ENCODE peak calls at places on chromosomes 4 and X, in eight cellular contexts. One of them, this sample, is unnamed.
A peak's percentile ranks its signal among the peaks of the same experiment; 100 is the strongest.

GRCh38 chrX:130893356-130894085 is 9.5 kb downstream of the ENOX2 start:
- DNase-seq in Daoy: no peak
- DNase-seq in cardiac fibroblast: peak; percentile 74
- DNase-seq in NCI-H1105: no peak
- DNase-seq in NCI-H1436 treated with DMSO at 0.1 percent for 48 hours: no peak
- DNase-seq in NCI-H2171 treated with DMSO at 0.1 percent for 48 hours: no peak
- DNase-seq in stimulated activated CD8-positive, alpha-beta memory T cell treated with anti-CD3 and anti-CD28 coated beads, Interleukin-7, amount 100 ng/mL, for 1 hour: no peak
- DNase-seq in H9: no peak
- DNase-seq in this sample: no peak

GRCh38 chr4:183295711-183296110 is 24.4 kb downstream of the CLDN22 start:
- DNase-seq in Daoy: no peak
- DNase-seq in cardiac fibroblast: no peak
- DNase-seq in NCI-H1105: no peak
- DNase-seq in NCI-H1436 treated with DMSO at 0.1 percent for 48 hours: no peak
- DNase-seq in NCI-H2171 treated with DMSO at 0.1 percent for 48 hours: no peak
- DNase-seq in stimulated activated CD8-positive, alpha-beta memory T cell treated with anti-CD3 and anti-CD28 coated beads, Interleukin-7, amount 100 ng/mL, for 1 hour: no peak
- DNase-seq in H9: no peak
- DNase-seq in this sample: no peak

GRCh38 chrX:153763989-153764755 is at the start of gene PLXNB3:
- DNase-seq in Daoy: peak; percentile 80
- DNase-seq in cardiac fibroblast: peak; percentile 74
- DNase-seq in NCI-H1105: peak; percentile 91
- DNase-seq in NCI-H1436 treated with DMSO at 0.1 percent for 48 hours: peak; percentile 68
- DNase-seq in NCI-H2171 treated with DMSO at 0.1 percent for 48 hours: peak; percentile 71
- DNase-seq in stimulated activated CD8-positive, alpha-beta memory T cell treated with anti-CD3 and anti-CD28 coated beads, Interleukin-7, amount 100 ng/mL, for 1 hour: peak; percentile 57
- DNase-seq in H9: peak; percentile 80
- DNase-seq in this sample: peak; percentile 77

GRCh38 chr4:4930677-4931076 is 71.2 kb downstream of the MSX1 start:
- DNase-seq in Daoy: no peak
- DNase-seq in cardiac fibroblast: no peak
- DNase-seq in NCI-H1105: no peak
- DNase-seq in NCI-H1436 treated with DMSO at 0.1 percent for 48 hours: no peak
- DNase-seq in NCI-H2171 treated with DMSO at 0.1 percent for 48 hours: no peak
- DNase-seq in stimulated activated CD8-positive, alpha-beta memory T cell treated with anti-CD3 and anti-CD28 coated beads, Interleukin-7, amount 100 ng/mL, for 1 hour: no peak
- DNase-seq in H9: no peak
- DNase-seq in this sample: no peak

GRCh38 chr4:121777625-121778024 is 12.7 kb upstream of the SMIM43 start:
- DNase-seq in Daoy: peak; percentile 15
- DNase-seq in cardiac fibroblast: no peak
- DNase-seq in NCI-H1105: no peak
- DNase-seq in NCI-H1436 treated with DMSO at 0.1 percent for 48 hours: no peak
- DNase-seq in NCI-H2171 treated with DMSO at 0.1 percent for 48 hours: no peak
- DNase-seq in stimulated activated CD8-positive, alpha-beta memory T cell treated with anti-CD3 and anti-CD28 coated beads, Interleukin-7, amount 100 ng/mL, for 1 hour: no peak
- DNase-seq in H9: no peak
- DNase-seq in this sample: no peak

GRCh38 chr4:102594000-102594399 is 92.8 kb downstream of the NFKB1 start:
- DNase-seq in Daoy: no peak
- DNase-seq in cardiac fibroblast: no peak
- DNase-seq in NCI-H1105: no peak
- DNase-seq in NCI-H1436 treated with DMSO at 0.1 percent for 48 hours: no peak
- DNase-seq in NCI-H2171 treated with DMSO at 0.1 percent for 48 hours: no peak
- DNase-seq in stimulated activated CD8-positive, alpha-beta memory T cell treated with anti-CD3 and anti-CD28 coated beads, Interleukin-7, amount 100 ng/mL, for 1 hour: no peak
- DNase-seq in H9: no peak
- DNase-seq in this sample: no peak

GRCh38 chr4:5500165-5500564 is 208.2 kb downstream of the EVC2 start:
- DNase-seq in Daoy: peak; percentile 17
- DNase-seq in cardiac fibroblast: no peak
- DNase-seq in NCI-H1105: no peak
- DNase-seq in NCI-H1436 treated with DMSO at 0.1 percent for 48 hours: no peak
- DNase-seq in NCI-H2171 treated with DMSO at 0.1 percent for 48 hours: no peak
- DNase-seq in stimulated activated CD8-positive, alpha-beta memory T cell treated with anti-CD3 and anti-CD28 coated beads, Interleukin-7, amount 100 ng/mL, for 1 hour: no peak
- DNase-seq in H9: no peak
- DNase-seq in this sample: no peak

GRCh38 chr4:138680251-138680650 is 335.3 kb upstream of the NOCT start:
- DNase-seq in Daoy: no peak
- DNase-seq in cardiac fibroblast: no peak
- DNase-seq in NCI-H1105: no peak
- DNase-seq in NCI-H1436 treated with DMSO at 0.1 percent for 48 hours: no peak
- DNase-seq in NCI-H2171 treated with DMSO at 0.1 percent for 48 hours: no peak
- DNase-seq in stimulated activated CD8-positive, alpha-beta memory T cell treated with anti-CD3 and anti-CD28 coated beads, Interleukin-7, amount 100 ng/mL, for 1 hour: no peak
- DNase-seq in H9: no peak
- DNase-seq in this sample: no peak

GRCh38 chr4:111512081-111512774 is 633.0 kb upstream of the FAM241A start:
- DNase-seq in Daoy: peak; percentile 41
- DNase-seq in cardiac fibroblast: peak; percentile 84
- DNase-seq in NCI-H1105: no peak
- DNase-seq in NCI-H1436 treated with DMSO at 0.1 percent for 48 hours: no peak
- DNase-seq in NCI-H2171 treated with DMSO at 0.1 percent for 48 hours: no peak
- DNase-seq in stimulated activated CD8-positive, alpha-beta memory T cell treated with anti-CD3 and anti-CD28 coated beads, Interleukin-7, amount 100 ng/mL, for 1 hour: no peak
- DNase-seq in H9: no peak
- DNase-seq in this sample: peak; percentile 20

GRCh38 chrX:32448320-32448719 is 763.0 kb downstream of the DMD start:
- DNase-seq in Daoy: peak; percentile 21
- DNase-seq in cardiac fibroblast: peak; percentile 2
- DNase-seq in NCI-H1105: no peak
- DNase-seq in NCI-H1436 treated with DMSO at 0.1 percent for 48 hours: no peak
- DNase-seq in NCI-H2171 treated with DMSO at 0.1 percent for 48 hours: no peak
- DNase-seq in stimulated activated CD8-positive, alpha-beta memory T cell treated with anti-CD3 and anti-CD28 coated beads, Interleukin-7, amount 100 ng/mL, for 1 hour: no peak
- DNase-seq in H9: no peak
- DNase-seq in this sample: no peak

GRCh38 chr4:141702472-141703182 is 66.2 kb downstream of the IL15 start:
- DNase-seq in Daoy: no peak
- DNase-seq in cardiac fibroblast: peak; percentile 43
- DNase-seq in NCI-H1105: no peak
- DNase-seq in NCI-H1436 treated with DMSO at 0.1 percent for 48 hours: no peak
- DNase-seq in NCI-H2171 treated with DMSO at 0.1 percent for 48 hours: no peak
- DNase-seq in stimulated activated CD8-positive, alpha-beta memory T cell treated with anti-CD3 and anti-CD28 coated beads, Interleukin-7, amount 100 ng/mL, for 1 hour: no peak
- DNase-seq in H9: peak; percentile 64
- DNase-seq in this sample: no peak

GRCh38 chr4:52868138-52868537 is 6.0 kb downstream of the RASL11B start:
- DNase-seq in Daoy: no peak
- DNase-seq in cardiac fibroblast: no peak
- DNase-seq in NCI-H1105: no peak
- DNase-seq in NCI-H1436 treated with DMSO at 0.1 percent for 48 hours: no peak
- DNase-seq in NCI-H2171 treated with DMSO at 0.1 percent for 48 hours: peak; percentile 3
- DNase-seq in stimulated activated CD8-positive, alpha-beta memory T cell treated with anti-CD3 and anti-CD28 coated beads, Interleukin-7, amount 100 ng/mL, for 1 hour: no peak
- DNase-seq in H9: peak; percentile 76
- DNase-seq in this sample: no peak

GRCh38 chr4:15378055-15378454 is 49.8 kb upstream of the C1QTNF7 start:
- DNase-seq in Daoy: peak; percentile 40
- DNase-seq in cardiac fibroblast: peak; percentile 27
- DNase-seq in NCI-H1105: no peak
- DNase-seq in NCI-H1436 treated with DMSO at 0.1 percent for 48 hours: no peak
- DNase-seq in NCI-H2171 treated with DMSO at 0.1 percent for 48 hours: no peak
- DNase-seq in stimulated activated CD8-positive, alpha-beta memory T cell treated with anti-CD3 and anti-CD28 coated beads, Interleukin-7, amount 100 ng/mL, for 1 hour: no peak
- DNase-seq in H9: no peak
- DNase-seq in this sample: no peak

GRCh38 chr4:19224820-19225219 is 1026.9 kb upstream of the SLIT2 start:
- DNase-seq in Daoy: no peak
- DNase-seq in cardiac fibroblast: peak; percentile 60
- DNase-seq in NCI-H1105: no peak
- DNase-seq in NCI-H1436 treated with DMSO at 0.1 percent for 48 hours: no peak
- DNase-seq in NCI-H2171 treated with DMSO at 0.1 percent for 48 hours: peak; percentile 36
- DNase-seq in stimulated activated CD8-positive, alpha-beta memory T cell treated with anti-CD3 and anti-CD28 coated beads, Interleukin-7, amount 100 ng/mL, for 1 hour: no peak
- DNase-seq in H9: no peak
- DNase-seq in this sample: no peak

GRCh38 chrX:155768036-155768769 is 112.9 kb upstream of the VAMP7 start:
- DNase-seq in Daoy: peak; percentile 10
- DNase-seq in cardiac fibroblast: peak; percentile 9
- DNase-seq in NCI-H1105: no peak
- DNase-seq in NCI-H1436 treated with DMSO at 0.1 percent for 48 hours: no peak
- DNase-seq in NCI-H2171 treated with DMSO at 0.1 percent for 48 hours: no peak
- DNase-seq in stimulated activated CD8-positive, alpha-beta memory T cell treated with anti-CD3 and anti-CD28 coated beads, Interleukin-7, amount 100 ng/mL, for 1 hour: no peak
- DNase-seq in H9: no peak
- DNase-seq in this sample: no peak

GRCh38 chr4:52964561-52964960 is 102.4 kb downstream of the RASL11B start:
- DNase-seq in Daoy: no peak
- DNase-seq in cardiac fibroblast: no peak
- DNase-seq in NCI-H1105: no peak
- DNase-seq in NCI-H1436 treated with DMSO at 0.1 percent for 48 hours: no peak
- DNase-seq in NCI-H2171 treated with DMSO at 0.1 percent for 48 hours: no peak
- DNase-seq in stimulated activated CD8-positive, alpha-beta memory T cell treated with anti-CD3 and anti-CD28 coated beads, Interleukin-7, amount 100 ng/mL, for 1 hour: no peak
- DNase-seq in H9: no peak
- DNase-seq in this sample: no peak

GRCh38 chr4:147498031-147498700 is 17.3 kb downstream of the EDNRA start:
- DNase-seq in Daoy: no peak
- DNase-seq in cardiac fibroblast: peak; percentile 71
- DNase-seq in NCI-H1105: no peak
- DNase-seq in NCI-H1436 treated with DMSO at 0.1 percent for 48 hours: no peak
- DNase-seq in NCI-H2171 treated with DMSO at 0.1 percent for 48 hours: no peak
- DNase-seq in stimulated activated CD8-positive, alpha-beta memory T cell treated with anti-CD3 and anti-CD28 coated beads, Interleukin-7, amount 100 ng/mL, for 1 hour: no peak
- DNase-seq in H9: no peak
- DNase-seq in this sample: peak; percentile 27

GRCh38 chrX:120840826-120841225 is 34.8 kb downstream of the CT47B1 start:
- DNase-seq in Daoy: peak; percentile 13
- DNase-seq in cardiac fibroblast: peak; percentile 69
- DNase-seq in NCI-H1105: no peak
- DNase-seq in NCI-H1436 treated with DMSO at 0.1 percent for 48 hours: no peak
- DNase-seq in NCI-H2171 treated with DMSO at 0.1 percent for 48 hours: no peak
- DNase-seq in stimulated activated CD8-positive, alpha-beta memory T cell treated with anti-CD3 and anti-CD28 coated beads, Interleukin-7, amount 100 ng/mL, for 1 hour: no peak
- DNase-seq in H9: no peak
- DNase-seq in this sample: no peak

GRCh38 chrX:40157228-40158035 is 59.7 kb upstream of the BCOR start:
- DNase-seq in Daoy: no peak
- DNase-seq in cardiac fibroblast: no peak
- DNase-seq in NCI-H1105: no peak
- DNase-seq in NCI-H1436 treated with DMSO at 0.1 percent for 48 hours: no peak
- DNase-seq in NCI-H2171 treated with DMSO at 0.1 percent for 48 hours: no peak
- DNase-seq in stimulated activated CD8-positive, alpha-beta memory T cell treated with anti-CD3 and anti-CD28 coated beads, Interleukin-7, amount 100 ng/mL, for 1 hour: no peak
- DNase-seq in H9: peak; percentile 78
- DNase-seq in this sample: no peak

GRCh38 chr4:123216946-123217345 is 179.6 kb upstream of the SPRY1 start:
- DNase-seq in Daoy: no peak
- DNase-seq in cardiac fibroblast: no peak
- DNase-seq in NCI-H1105: no peak
- DNase-seq in NCI-H1436 treated with DMSO at 0.1 percent for 48 hours: no peak
- DNase-seq in NCI-H2171 treated with DMSO at 0.1 percent for 48 hours: no peak
- DNase-seq in stimulated activated CD8-positive, alpha-beta memory T cell treated with anti-CD3 and anti-CD28 coated beads, Interleukin-7, amount 100 ng/mL, for 1 hour: no peak
- DNase-seq in H9: no peak
- DNase-seq in this sample: no peak

GRCh38 chr4:186201535-186202230 is 10.3 kb downstream of the CYP4V2 start:
- DNase-seq in Daoy: peak; percentile 42
- DNase-seq in cardiac fibroblast: peak; percentile 51
- DNase-seq in NCI-H1105: no peak
- DNase-seq in NCI-H1436 treated with DMSO at 0.1 percent for 48 hours: peak; percentile 19
- DNase-seq in NCI-H2171 treated with DMSO at 0.1 percent for 48 hours: peak; percentile 1
- DNase-seq in stimulated activated CD8-positive, alpha-beta memory T cell treated with anti-CD3 and anti-CD28 coated beads, Interleukin-7, amount 100 ng/mL, for 1 hour: no peak
- DNase-seq in H9: peak; percentile 74
- DNase-seq in this sample: peak; percentile 48

GRCh38 chr4:168757500-168757899 is 252.6 kb downstream of the CBR4 start:
- DNase-seq in Daoy: no peak
- DNase-seq in cardiac fibroblast: no peak
- DNase-seq in NCI-H1105: no peak
- DNase-seq in NCI-H1436 treated with DMSO at 0.1 percent for 48 hours: no peak
- DNase-seq in NCI-H2171 treated with DMSO at 0.1 percent for 48 hours: no peak
- DNase-seq in stimulated activated CD8-positive, alpha-beta memory T cell treated with anti-CD3 and anti-CD28 coated beads, Interleukin-7, amount 100 ng/mL, for 1 hour: no peak
- DNase-seq in H9: no peak
- DNase-seq in this sample: no peak